ENCODE peak calls at places on chromosomes 12 and 14, in ten cellular contexts. C is H7, Y is heart right ventricle, R is neuronal stem cell, F is body of pancreas, U is kidney, E is BE2C, S is GM23248, B is foreskin fibroblast, G is right lobe of liver. D is an unnamed sample.

GRCh38 chr12:60995256-60995825 is 1264.9 kb upstream of the USP15 start:
- DNase-seq in C (no peak), Y (no peak), R (no peak), F (no peak), U (no peak), E (no peak), S (no peak), B (no peak), G (no peak), D (no peak)

GRCh38 chr12:12349711-12350665 is at the start of gene MANSC1:
- DNase-seq in C (peak; percentile 89), Y (peak; percentile 76), R (peak; percentile 49), F (peak; percentile 78), U (peak; percentile 90), E (peak; percentile 72), S (peak; percentile 62), B (no peak), G (peak; percentile 82), D (no peak)

GRCh38 chr12:3353621-3354020 is 137.4 kb upstream of the PRMT8 start:
- DNase-seq in C (no peak), Y (no peak), R (no peak), F (no peak), U (no peak), E (no peak), S (no peak), B (no peak), G (no peak), D (no peak)

GRCh38 chr12:80681287-80681686 is 26.1 kb upstream of the MYF6 start:
- DNase-seq in C (no peak), Y (no peak), R (no peak), F (no peak), U (no peak), E (no peak), S (no peak), B (no peak), G (no peak), D (no peak)

GRCh38 chr14:63544641-63545234 is 1.6 kb upstream of the PPP2R5E start:
- DNase-seq in C (peak; percentile 35), Y (no peak), R (no peak), F (no peak), U (no peak), E (peak; percentile 21), S (peak; percentile 64), B (peak; percentile 33), G (no peak), D (no peak)

GRCh38 chr14:61894452-61895077 is 132.3 kb downstream of the SNAPC1 start:
- DNase-seq in C (peak; percentile 33), Y (peak; percentile 24), R (peak; percentile 49), F (peak; percentile 68), U (no peak), E (peak; percentile 79), S (peak; percentile 86), B (peak; percentile 47), G (peak; percentile 60), D (no peak)

GRCh38 chr12:50924439-50925341 is 27.7 kb upstream of the HIGD1C start:
- DNase-seq in C (no peak), Y (peak; percentile 81), R (no peak), F (peak; percentile 98), U (peak; percentile 93), E (peak; percentile 92), S (peak; percentile 81), B (peak; percentile 87), G (peak; percentile 86), D (peak; percentile 94)

GRCh38 chr12:95623554-95624170 is 72.4 kb upstream of the USP44 start:
- DNase-seq in C (peak; percentile 76), Y (peak; percentile 69), R (peak; percentile 80), F (peak; percentile 65), U (peak; percentile 86), E (peak; percentile 73), S (peak; percentile 89), B (peak; percentile 79), G (peak; percentile 69), D (no peak)

GRCh38 chr14:46325157-46325556 is 326.4 kb downstream of the RPL10L start:
- DNase-seq in C (no peak), Y (no peak), R (no peak), F (no peak), U (no peak), E (peak; percentile 6), S (no peak), B (no peak), G (no peak), D (no peak)

GRCh38 chr14:23145794-23146422 is 26.9 kb upstream of the CEBPE start:
- DNase-seq in C (peak; percentile 11), Y (no peak), R (no peak), F (no peak), U (no peak), E (no peak), S (peak; percentile 31), B (peak; percentile 26), G (no peak), D (no peak)

GRCh38 chr12:105212431-105212830 is 23.5 kb downstream of the APPL2 start:
- DNase-seq in C (no peak), Y (no peak), R (no peak), F (no peak), U (no peak), E (no peak), S (peak; percentile 90), B (peak; percentile 84), G (no peak), D (no peak)

GRCh38 chr12:56521590-56522371 is at the start of gene RBMS2:
- DNase-seq in C (peak; percentile 67), Y (peak; percentile 68), R (peak; percentile 77), F (peak; percentile 78), U (peak; percentile 91), E (peak; percentile 77), S (peak; percentile 96), B (peak; percentile 89), G (peak; percentile 46), D (no peak)

GRCh38 chr12:55712154-55712553 is 3.7 kb upstream of the BLOC1S1 start:
- DNase-seq in C (no peak), Y (peak; percentile 51), R (no peak), F (no peak), U (no peak), E (no peak), S (no peak), B (no peak), G (no peak), D (no peak)

GRCh38 chr12:111398530-111398929 is 7.2 kb upstream of the SH2B3 start:
- DNase-seq in C (no peak), Y (no peak), R (no peak), F (no peak), U (no peak), E (no peak), S (no peak), B (no peak), G (no peak), D (no peak)

GRCh38 chr14:101715209-101716076 is 46.1 kb upstream of the PPP2R5C start:
- DNase-seq in C (peak; percentile 3), Y (no peak), R (no peak), F (no peak), U (no peak), E (no peak), S (no peak), B (no peak), G (no peak), D (peak; percentile 88)

GRCh38 chr12:15278816-15279658 is 43.3 kb upstream of the PTPRO start:
- DNase-seq in C (no peak), Y (peak; percentile 82), R (no peak), F (peak; percentile 69), U (peak; percentile 87), E (peak; percentile 95), S (peak; percentile 88), B (peak; percentile 86), G (no peak), D (no peak)

GRCh38 chr14:32637582-32637981 is 301.1 kb upstream of the NPAS3 start:
- DNase-seq in C (no peak), Y (no peak), R (no peak), F (no peak), U (no peak), E (no peak), S (no peak), B (no peak), G (no peak), D (no peak)

GRCh38 chr12:10268037-10268436 is 39.6 kb upstream of the KLRD1 start:
- DNase-seq in C (no peak), Y (no peak), R (no peak), F (no peak), U (no peak), E (no peak), S (no peak), B (no peak), G (no peak), D (no peak)

DNA sequence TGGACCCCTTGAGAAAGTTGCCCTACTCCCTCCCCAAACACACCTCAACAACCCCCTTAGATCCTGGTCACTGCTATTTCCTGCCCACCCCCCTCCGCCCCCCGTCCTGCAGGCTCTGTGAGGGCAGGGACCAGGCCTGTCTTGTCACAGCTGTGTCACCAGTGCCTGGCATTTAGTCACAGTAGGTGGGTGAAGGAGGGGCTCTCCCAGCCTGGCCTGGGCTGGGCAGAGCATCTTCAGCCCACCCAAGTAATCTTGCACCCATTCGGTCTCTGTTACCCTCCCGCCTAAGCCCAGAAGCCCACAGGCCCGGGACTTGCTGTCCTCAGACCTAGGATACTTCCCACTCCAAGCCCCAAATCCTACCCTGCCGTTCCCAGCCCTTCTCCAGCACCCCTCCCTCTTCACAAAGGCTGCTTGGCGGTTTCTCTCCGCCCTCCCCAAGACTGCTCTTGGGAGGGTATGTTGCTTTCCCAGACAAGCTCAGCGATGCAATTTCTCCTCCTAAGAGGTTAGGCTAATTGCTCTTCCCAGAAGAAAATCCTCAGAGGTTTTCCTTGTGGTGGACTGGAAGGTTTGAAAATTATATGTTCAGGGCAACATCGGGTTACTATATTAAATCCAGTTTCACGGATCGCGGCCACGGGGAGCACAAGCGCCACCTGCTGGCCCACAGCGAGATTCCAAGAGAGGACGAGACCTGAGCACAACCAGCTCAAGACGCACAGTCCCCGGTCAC is 50.8 kb upstream of the ZFP36L1 start:
- DNase-seq in C (peak; percentile 84), Y (peak; percentile 84), R (peak; percentile 57), F (peak; percentile 81), U (peak; percentile 91), E (peak; percentile 75), S (peak; percentile 76), B (peak; percentile 49), G (peak; percentile 75), D (no peak)
- H3K4me3 ChIP-seq in C (peak overlapping the region; percentile 25), Y (peak overlapping the region; percentile 5), R (peak overlapping the region; percentile 76), F (no peak overlapping the region), U (peak overlapping the region; percentile 66), E (peak overlapping the region; percentile 38), S (peak overlapping the region; percentile 53), B (peak overlapping the region; percentile 9), G (no peak overlapping the region), D (peak overlapping the region; percentile 36)

GRCh38 chr14:92652413-92653151 is 95.8 kb downstream of the LGMN start:
- DNase-seq in C (no peak), Y (no peak), R (no peak), F (no peak), U (peak; percentile 72), E (no peak), S (no peak), B (no peak), G (no peak), D (no peak)
- H3K4me3 ChIP-seq in C (no peak overlapping the region), Y (peak overlapping the region; percentile 17), R (no peak overlapping the region), F (no peak overlapping the region), U (no peak overlapping the region), E (no peak overlapping the region), S (no peak overlapping the region), B (no peak overlapping the region), G (peak overlapping the region; percentile 20), D (peak overlapping the region; percentile 4)

GRCh38 chr12:108773798-108774788 is 42.8 kb upstream of the CORO1C start:
- DNase-seq in C (no peak), Y (peak; percentile 86), R (no peak), F (peak; percentile 51), U (peak; percentile 88), E (peak; percentile 76), S (peak; percentile 85), B (peak; percentile 77), G (peak; percentile 82), D (no peak)
- H3K4me3 ChIP-seq in C (no peak overlapping the region), Y (no peak overlapping the region), R (no peak overlapping the region), F (no peak overlapping the region), U (no peak overlapping the region), E (no peak overlapping the region), S (no peak overlapping the region), B (no peak overlapping the region), G (no peak overlapping the region), D (no peak overlapping the region)

GRCh38 chr12:5690240-5690639 is 254.8 kb downstream of the ANO2 start:
- DNase-seq in C (no peak), Y (no peak), R (no peak), F (no peak), U (no peak), E (no peak), S (no peak), B (no peak), G (no peak), D (no peak)
- H3K4me3 ChIP-seq in C (no peak overlapping the region), Y (no peak overlapping the region), R (no peak overlapping the region), F (no peak overlapping the region), U (no peak overlapping the region), E (no peak overlapping the region), S (no peak overlapping the region), B (no peak overlapping the region), G (no peak overlapping the region), D (no peak overlapping the region)

D was measured in vagina.